ENCODE peak calls at places on chromosomes 5 and 9, in ten cellular contexts. K is HCT116, E is H1, U is IMR-90, F is heart left ventricle, C is tibial nerve, I is right lobe of liver, G is thyroid gland, V is body of pancreas, A is sigmoid colon. L is an unnamed sample. For H3K4me1 and H3K9me3, the result is how much of the 10 kb centered on the place peaks cover.

GRCh38 chr5:1111727-1112289 is at the start of gene SLC12A7:
- DNase-seq in E (no peak), V (peak), C (no peak), G (peak), U (no peak), F (peak), K (no peak), I (peak), A (no peak), L (peak)

GRCh38 chr5:149370878-149371277 is 8.2 kb downstream of the IL17B start:
- DNase-seq in U (no peak), G (peak), E (no peak), V (peak), C (no peak), K (no peak), I (no peak), A (no peak), F (no peak), L (no peak)

GRCh38 chr5:108989761-108990392 is 242.2 kb downstream of the FER start:
- DNase-seq in E (no peak), K (no peak), I (no peak), G (no peak), A (no peak), C (no peak), V (no peak), F (no peak), U (peak), L (no peak)

GRCh38 chr5:19240150-19240549 is 747.9 kb downstream of the CDH18 start:
- DNase-seq in K (no peak), U (no peak), G (no peak), F (no peak), C (no peak), A (no peak), E (no peak), I (no peak), V (no peak), L (no peak)

GRCh38 chr9:128122809-128123175 is 4.7 kb downstream of the PTGES2 start:
- DNase-seq in I (no peak), G (no peak), A (no peak), C (no peak), K (no peak), E (no peak), V (peak), U (no peak), F (no peak), L (no peak)

GRCh38 chr9:86185872-86186271 is 73.6 kb downstream of the C9orf153 start:
- DNase-seq in G (no peak), F (no peak), E (no peak), U (peak), C (no peak), K (no peak), V (no peak), A (no peak), I (no peak), L (no peak)

GRCh38 chr9:76658510-76659231 is 105.6 kb upstream of the PCA3 start:
- DNase-seq in A (no peak), K (peak), V (no peak), G (no peak), C (no peak), I (no peak), F (no peak), E (no peak), U (peak), L (no peak)

GRCh38 chr5:96517294-96517693 is 84.2 kb upstream of the PCSK1 start:
- DNase-seq in V (no peak), G (no peak), I (no peak), E (no peak), K (no peak), U (peak), F (no peak), C (no peak), A (no peak), L (no peak)

GRCh38 chr9:115730396-115730795 is 423.2 kb upstream of the PAPPA start:
- DNase-seq in G (no peak), F (no peak), U (no peak), I (no peak), E (no peak), V (no peak), C (no peak), A (no peak), K (no peak), L (no peak)

GRCh38 chr5:20528471-20528870 is 540.5 kb upstream of the CDH18 start:
- DNase-seq in G (no peak), K (no peak), V (no peak), F (no peak), U (no peak), E (no peak), A (no peak), I (no peak), C (no peak), L (no peak)

GRCh38 chr5:38755171-38755570 is 90.6 kb upstream of the OSMR start:
- DNase-seq in G (no peak), E (no peak), U (peak), K (no peak), I (no peak), F (no peak), A (no peak), V (no peak), C (no peak), L (no peak)

GRCh38 chr5:142290574-142291299 is 34.1 kb downstream of the SPRY4 start:
- DNase-seq in A (no peak), G (no peak), F (no peak), I (no peak), E (no peak), C (no peak), U (peak), V (no peak), K (no peak), L (no peak)

GRCh38 chr5:143119301-143119769 is 284.2 kb downstream of the NR3C1 start:
- DNase-seq in G (no peak), F (no peak), I (no peak), K (no peak), V (no peak), A (no peak), U (peak), C (no peak), E (no peak), L (no peak)

GRCh38 chr5:144195443-144195842 is 24.8 kb downstream of the KCTD16 start:
- DNase-seq in G (no peak), V (no peak), I (no peak), U (peak), F (no peak), A (no peak), E (no peak), C (no peak), K (no peak), L (no peak)

GRCh38 chr5:127957183-127957582 is 126.4 kb upstream of the SLC12A2 start:
- DNase-seq in A (peak), K (no peak), C (no peak), V (peak), E (no peak), F (peak), U (peak), G (no peak), I (no peak), L (peak)

GRCh38 chr5:106759581-106759980 is 911.2 kb downstream of the EFNA5 start:
- DNase-seq in C (no peak), I (no peak), K (no peak), V (peak), F (no peak), E (no peak), A (no peak), G (peak), U (peak), L (no peak)

GRCh38 chr5:93596676-93597441 is 13.8 kb downstream of the NR2F1 start:
- DNase-seq in K (peak), U (no peak), A (no peak), I (no peak), F (no peak), G (no peak), C (no peak), E (no peak), V (no peak), L (no peak)

GRCh38 chr9:80707120-80707519 is 982.2 kb downstream of the TLE1 start:
- DNase-seq in G (no peak), F (no peak), E (no peak), C (no peak), U (peak), K (no peak), I (no peak), V (no peak), A (no peak), L (no peak)

GRCh38 chr9:122806661-122807060 is 6.7 kb downstream of the OR1K1 start:
- DNase-seq in C (no peak), F (no peak), K (no peak), A (no peak), E (no peak), G (no peak), I (no peak), V (no peak), U (no peak), L (no peak)

GRCh38 chr5:74850016-74850415 is 16.2 kb downstream of the FAM169A start:
- DNase-seq in K (no peak), C (no peak), U (no peak), V (no peak), F (no peak), E (no peak), A (no peak), G (no peak), I (no peak), L (no peak)

GRCh38 chr9:121498487-121499176 is 1.0 kb downstream of the GGTA1 start:
- DNase-seq in F (peak), V (no peak), A (no peak), C (no peak), E (no peak), G (peak), U (peak), I (peak), K (no peak), L (peak)

GRCh38 chr9:34991833-34992375 is 2.4 kb downstream of the DNAJB5 start:
- DNase-seq in F (peak), I (no peak), E (no peak), C (no peak), K (peak), A (peak), G (peak), U (no peak), V (peak), L (peak)

GRCh38 chr5:93311825-93312224 is 269.2 kb downstream of the NR2F1-AS1 start:
- DNase-seq in F (no peak), K (no peak), V (no peak), E (no peak), C (no peak), I (no peak), U (no peak), A (no peak), G (no peak), L (peak)

GRCh38 chr5:173534031-173534430 is 82.4 kb downstream of the BOD1 start:
- DNase-seq in G (no peak), E (no peak), A (no peak), V (no peak), F (no peak), I (no peak), C (no peak), K (no peak), U (no peak), L (no peak)

GRCh38 chr5:174535691-174536090 is 188.7 kb upstream of the MSX2 start:
- DNase-seq in G (no peak), C (no peak), E (no peak), F (no peak), V (no peak), A (no peak), I (no peak), K (peak), U (peak), L (no peak)

GRCh38 chr5:129096382-129096991 is 1.9 kb downstream of the ISOC1 start:
- DNase-seq in U (no peak), A (no peak), K (no peak), F (no peak), C (no peak), E (no peak), I (no peak), G (no peak), V (no peak), L (no peak)

DNA sequence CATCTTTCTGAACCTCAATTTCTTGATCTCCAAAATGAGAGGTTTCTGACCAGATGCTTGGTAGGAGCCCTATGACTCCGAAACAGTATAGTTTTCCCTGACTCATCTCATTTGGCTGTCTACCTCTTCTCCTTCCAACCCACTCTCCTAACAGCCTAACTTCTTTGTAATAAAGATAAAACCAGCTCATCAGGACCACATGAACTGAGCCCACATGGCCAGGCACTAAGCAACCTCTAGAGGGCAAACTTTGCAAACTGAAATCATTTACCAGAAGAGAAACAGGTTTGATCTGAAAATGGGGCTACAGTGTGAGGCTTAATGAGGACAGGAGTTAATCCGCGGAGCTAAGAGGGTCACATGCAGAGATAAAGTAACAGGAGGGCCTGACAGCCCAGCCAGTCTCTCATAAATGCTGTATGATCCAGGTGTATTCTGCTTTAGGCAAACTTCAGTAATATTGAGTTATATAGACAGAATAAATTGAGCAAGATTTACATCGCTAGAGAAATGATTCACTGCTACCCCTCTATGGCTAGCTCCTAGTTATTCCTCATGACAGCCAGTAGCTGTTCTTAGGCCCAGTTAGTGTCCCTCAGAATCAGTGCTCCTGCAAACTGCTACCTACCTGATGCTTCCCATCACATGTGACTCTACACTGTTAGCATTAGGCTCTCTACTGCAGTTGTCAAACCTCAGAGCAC is 64.6 kb downstream of the ABCA1 start:
- DNase-seq in C (peak), I (no peak), U (peak), A (no peak), K (peak), G (peak), V (peak), E (no peak), F (peak), L (peak)
- H3K4me1 ChIP-seq in C (half or more), I (half or more), U (under half), A (half or more), K (under half), G (under half), V (under half), E (under half), F (under half), L (under half)

GRCh38 chr5:172175263-172175719 is 12.7 kb downstream of the STK10 start:
- DNase-seq in V (no peak), U (no peak), C (no peak), I (peak), F (no peak), K (no peak), A (peak), E (no peak), G (peak), L (no peak)
- TF ChIP-seq POLR2A in V (no peak), U (no peak), C (no peak), I (peak), F (no peak), K (no peak), A (no peak), E (no peak), G (no peak), L (no peak)

DNA sequence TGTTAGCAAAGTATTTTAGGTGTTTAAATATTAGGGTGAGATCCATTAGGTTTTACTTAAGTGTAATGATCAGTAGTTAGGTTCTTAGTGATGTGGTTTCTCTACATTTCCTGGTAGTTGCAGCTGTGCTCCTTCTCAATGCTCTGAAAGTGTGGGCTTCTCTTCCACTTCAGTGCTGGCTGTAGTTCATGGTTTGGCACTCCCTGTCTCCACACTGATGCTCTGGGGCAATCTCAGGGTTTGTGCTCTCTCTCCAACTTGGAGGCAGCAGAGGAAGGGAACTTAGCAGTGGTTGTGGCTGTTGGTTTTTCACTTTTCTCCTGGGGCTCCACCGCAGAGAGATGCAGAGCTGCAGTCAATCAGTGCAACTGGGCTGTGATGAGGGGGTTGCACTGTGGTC is 507.5 kb downstream of the TMEM232 start:
- DNase-seq in A (no peak), C (no peak), U (no peak), I (no peak), G (no peak), K (no peak), F (no peak), E (no peak), V (no peak), L (no peak)
- H3K9me3 ChIP-seq in A (under half), C (under half), U (under half), I (under half), G (under half), K (under half), F (half or more), E (under half), V (under half), L (under half)

DNA sequence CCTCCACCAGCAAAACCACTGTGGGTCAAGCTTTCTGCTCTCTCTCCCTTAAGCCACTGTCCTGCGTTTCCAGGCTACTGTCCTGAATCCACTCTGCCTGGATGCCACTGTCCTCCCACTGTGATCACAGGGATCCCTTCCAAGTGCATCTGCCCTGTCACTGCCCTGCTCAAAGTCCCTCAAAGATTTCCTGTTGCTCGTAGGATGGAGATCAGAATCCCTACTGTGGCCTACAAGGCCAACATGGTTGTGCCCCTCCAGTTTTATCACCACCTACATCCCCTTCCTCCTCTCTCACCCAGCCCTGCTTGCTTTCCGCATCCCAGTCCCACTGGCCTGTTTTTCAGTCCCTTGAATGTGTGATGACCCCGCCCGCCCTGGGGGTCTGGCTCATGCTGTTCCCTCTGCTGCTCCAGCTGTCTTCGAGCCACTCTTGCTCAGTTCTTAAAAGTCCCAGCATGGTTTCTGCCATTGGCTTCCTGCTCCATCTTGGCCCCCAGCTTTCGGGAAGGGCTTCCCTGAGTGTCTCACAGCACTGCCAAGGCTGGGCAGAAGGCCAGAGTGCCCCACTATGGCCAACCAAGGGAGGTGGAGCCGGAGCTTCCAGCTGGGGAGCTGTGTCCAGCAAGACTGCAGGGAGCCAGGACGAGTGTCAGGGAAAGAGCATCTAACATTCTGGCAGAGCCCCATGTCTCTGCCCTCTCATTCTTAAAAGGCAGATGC is 12.9 kb upstream of the FRRS1L start:
- DNase-seq in G (peak), I (no peak), K (no peak), E (no peak), C (no peak), U (no peak), F (no peak), A (no peak), V (no peak), L (no peak)
- H3K4me1 ChIP-seq in G (under half), I (under half), K (under half), E (under half), C (under half), U (under half), F (under half), A (under half), V (under half), L (under half)

GRCh38 chr5:80959768-80960442 is at the start of gene RASGRF2:
- DNase-seq in F (peak), K (no peak), A (peak), G (peak), I (peak), V (no peak), U (peak), C (no peak), E (no peak), L (peak)
- TF ChIP-seq POLR2A in F (peak), K (no peak), A (no peak), G (no peak), I (no peak), V (no peak), U (no peak), C (no peak), E (no peak), L (no peak)

GRCh38 chr5:179204572-179204971 is 140.7 kb downstream of the ADAMTS2 start:
- DNase-seq in E (no peak), U (no peak), V (no peak), G (no peak), K (no peak), I (no peak), C (no peak), F (no peak), A (no peak), L (no peak)

GRCh38 chr5:179206366-179206765 is 138.9 kb downstream of the ADAMTS2 start:
- DNase-seq in K (no peak), C (no peak), A (no peak), G (no peak), F (no peak), E (no peak), I (no peak), U (no peak), V (no peak), L (no peak)

GRCh38 chr5:179207470-179207869 is 137.8 kb downstream of the ADAMTS2 start:
- DNase-seq in V (no peak), K (no peak), U (no peak), F (no peak), E (no peak), I (no peak), A (no peak), C (no peak), G (no peak), L (no peak)

GRCh38 chr5:179203248-179203647 is 142.0 kb downstream of the ADAMTS2 start:
- DNase-seq in C (no peak), A (no peak), U (no peak), E (no peak), V (no peak), F (no peak), K (no peak), G (no peak), I (no peak), L (no peak)

DNA sequence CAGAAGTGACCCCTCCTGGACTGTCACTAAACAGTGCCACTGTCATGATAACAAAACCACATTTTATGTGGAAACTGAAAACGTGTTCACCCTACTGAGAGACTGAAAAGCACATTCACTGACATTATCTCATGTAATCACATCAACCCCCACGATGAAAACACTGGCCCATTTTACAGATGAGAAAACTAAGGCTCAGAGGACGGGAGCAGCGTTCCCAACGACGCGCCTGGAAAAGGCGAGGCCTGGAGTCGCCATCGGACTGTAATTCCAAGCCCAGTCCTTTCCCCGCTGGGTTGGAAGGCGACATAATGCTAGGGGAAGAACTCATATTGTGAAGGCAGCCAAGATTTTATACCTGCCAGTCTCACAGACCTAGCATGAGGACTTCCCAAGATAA is 140.0 kb downstream of the ADAMTS2 start:
- DNase-seq in V (no peak), K (no peak), I (no peak), A (no peak), C (no peak), G (no peak), E (no peak), F (no peak), U (no peak), L (no peak)
- H3K9me3 ChIP-seq in V (under half), K (under half), I (under half), A (under half), C (under half), G (under half), E (under half), F (under half), U (under half), L (under half)

GRCh38 chr5:151151793-151152192 is 5.8 kb downstream of the ANXA6 start:
- DNase-seq in K (no peak), U (peak), F (no peak), I (no peak), A (no peak), V (no peak), C (no peak), G (no peak), E (no peak), L (no peak)
- H3K4me1 ChIP-seq in K (under half), U (under half), F (half or more), I (under half), A (half or more), V (half or more), C (half or more), G (under half), E (under half), L (under half)

GRCh38 chr5:146081685-146082084 is 23.7 kb downstream of the PLAC8L1 start:
- DNase-seq in G (no peak), V (no peak), K (no peak), C (no peak), F (no peak), E (no peak), U (no peak), I (no peak), A (no peak), L (no peak)
- TF ChIP-seq POLR2A in G (no peak), V (no peak), K (no peak), C (no peak), F (no peak), E (no peak), U (no peak), I (no peak), A (no peak), L (no peak)